ENCODE peak calls at places on chromosomes 5 and 9, in nine cellular contexts. L is stimulated activated CD8-positive, alpha-beta memory T cell treated with anti-CD3 and anti-CD28 coated beads, Interleukin-15, amount 100 ng/mL, for 24 hours; E is C1 segment of cervical spinal cord; X is M059J; J is HEK293T; F is neural crest cell; U is coronary artery; Y is HS-5; D is GM10248. T is an unnamed sample.

GRCh38 chr9:127919253-127919815 is 2.5 kb upstream of the ST6GALNAC4 start:
- DNase-seq in L (no peak), E (no peak), X (peak), J (no peak), F (no peak), U (peak), Y (peak), D (no peak), T (peak)

GRCh38 chr5:114361724-114362196 is at the start of gene KCNN2:
- DNase-seq in L (no peak), E (peak), X (peak), J (peak), F (peak), U (no peak), Y (no peak), D (peak), T (no peak)

GRCh38 chr5:142325677-142326479 is 1.1 kb upstream of the SPRY4 start:
- DNase-seq in L (no peak), E (no peak), X (peak), J (no peak), F (peak), U (no peak), Y (no peak), D (no peak), T (peak)

GRCh38 chr9:127502706-127503378 is 51.5 kb downstream of the LRSAM1 start:
- DNase-seq in L (no peak), E (no peak), X (no peak), J (no peak), F (no peak), U (no peak), Y (no peak), D (no peak), T (no peak)

GRCh38 chr5:179863449-179864085 is 5.0 kb upstream of the MRNIP start:
- DNase-seq in L (no peak), E (no peak), X (no peak), J (no peak), F (no peak), U (no peak), Y (no peak), D (no peak), T (no peak)

GRCh38 chr5:78809444-78809843 is 160.9 kb upstream of the LHFPL2 start:
- DNase-seq in L (no peak), E (no peak), X (no peak), J (no peak), F (no peak), U (no peak), Y (no peak), D (no peak), T (no peak)

GRCh38 chr5:150394103-150394502 is 18.6 kb downstream of the CD74 start:
- DNase-seq in L (no peak), E (no peak), X (peak), J (no peak), F (no peak), U (no peak), Y (no peak), D (peak), T (no peak)

GRCh38 chr5:128009399-128009798 is 74.2 kb upstream of the SLC12A2 start:
- DNase-seq in L (no peak), E (no peak), X (no peak), J (peak), F (no peak), U (no peak), Y (no peak), D (no peak), T (no peak)

GRCh38 chr9:82808478-82808877 is 254.5 kb downstream of the RASEF start:
- DNase-seq in L (no peak), E (no peak), X (no peak), J (no peak), F (no peak), U (no peak), Y (no peak), D (no peak), T (no peak)

GRCh38 chr9:130030821-130031481 is 12.0 kb downstream of the FNBP1 start:
- DNase-seq in L (no peak), E (no peak), X (no peak), J (no peak), F (no peak), U (peak), Y (no peak), D (no peak), T (no peak)

GRCh38 chr5:78568212-78568611 is 80.4 kb downstream of the LHFPL2 start:
- DNase-seq in L (no peak), E (no peak), X (no peak), J (no peak), F (no peak), U (no peak), Y (no peak), D (no peak), T (no peak)

GRCh38 chr9:17081814-17082213 is 53.0 kb upstream of the CNTLN start:
- DNase-seq in L (no peak), E (no peak), X (no peak), J (no peak), F (no peak), U (no peak), Y (no peak), D (no peak), T (no peak)

GRCh38 chr5:132215329-132215728 is 12.3 kb downstream of the P4HA2 start:
- DNase-seq in L (no peak), E (peak), X (peak), J (peak), F (no peak), U (peak), Y (peak), D (no peak), T (peak)

GRCh38 chr9:134782921-134783698 is 97.5 kb upstream of the FCN2 start:
- DNase-seq in L (no peak), E (no peak), X (no peak), J (no peak), F (no peak), U (no peak), Y (no peak), D (no peak), T (no peak)

GRCh38 chr9:134399435-134400056 is 73.3 kb downstream of the RXRA start:
- DNase-seq in L (no peak), E (no peak), X (peak), J (peak), F (peak), U (no peak), Y (no peak), D (no peak), T (peak)

GRCh38 chr9:86925686-86926085 is 21.6 kb downstream of the GAS1 start:
- DNase-seq in L (no peak), E (no peak), X (peak), J (no peak), F (no peak), U (no peak), Y (no peak), D (no peak), T (no peak)

GRCh38 chr9:88433583-88434240 is 45.5 kb downstream of the SPIN1 start:
- DNase-seq in L (no peak), E (no peak), X (peak), J (no peak), F (no peak), U (no peak), Y (peak), D (no peak), T (no peak)

GRCh38 chr9:86099695-86100364 is 472 bp upstream of the GOLM1 start:
- DNase-seq in L (no peak), E (no peak), X (no peak), J (peak), F (peak), U (no peak), Y (no peak), D (peak), T (peak)

GRCh38 chr5:156376751-156377150 is 49.8 kb downstream of the SGCD start:
- DNase-seq in L (no peak), E (no peak), X (no peak), J (no peak), F (no peak), U (no peak), Y (no peak), D (no peak), T (no peak)

GRCh38 chr5:167488371-167488770 is 803.1 kb upstream of the WWC1 start:
- DNase-seq in L (no peak), E (no peak), X (peak), J (no peak), F (no peak), U (no peak), Y (no peak), D (no peak), T (no peak)

GRCh38 chr5:176365663-176366574 is 632 bp downstream of the ARL10 start:
- DNase-seq in L (no peak), E (peak), X (peak), J (peak), F (peak), U (no peak), Y (peak), D (peak), T (no peak)

GRCh38 chr5:17878541-17878940 is 244.3 kb downstream of the TAF11L14 start:
- DNase-seq in L (no peak), E (no peak), X (no peak), J (no peak), F (no peak), U (no peak), Y (no peak), D (no peak), T (no peak)

GRCh38 chr9:136942112-136942880 is 2.2 kb downstream of the FBXW5 start:
- DNase-seq in L (no peak), E (no peak), X (no peak), J (no peak), F (no peak), U (peak), Y (no peak), D (no peak), T (no peak)

GRCh38 chr9:899440-900184 is 58.1 kb downstream of the DMRT1 start:
- DNase-seq in L (no peak), E (no peak), X (no peak), J (peak), F (no peak), U (no peak), Y (no peak), D (peak), T (no peak)

GRCh38 chr5:159581502-159582249 is 251.4 kb upstream of the IL12B start:
- DNase-seq in L (no peak), E (no peak), X (peak), J (no peak), F (no peak), U (no peak), Y (peak), D (no peak), T (peak)

GRCh38 chr9:136055715-136056545 is 39.2 kb downstream of the NACC2 start:
- DNase-seq in L (no peak), E (no peak), X (no peak), J (no peak), F (no peak), U (no peak), Y (no peak), D (no peak), T (no peak)

GRCh38 chr9:128081052-128081451 is 13.0 kb downstream of the SLC25A25 start:
- DNase-seq in L (no peak), E (no peak), X (peak), J (no peak), F (peak), U (no peak), Y (peak), D (no peak), T (no peak)

GRCh38 chr5:173324115-173325001 is 3.9 kb downstream of the STC2 start:
- DNase-seq in L (no peak), E (peak), X (no peak), J (no peak), F (no peak), U (no peak), Y (no peak), D (no peak), T (no peak)

GRCh38 chr9:131116281-131117101 is 8.9 kb upstream of the NUP214 start:
- DNase-seq in L (no peak), E (peak), X (no peak), J (no peak), F (no peak), U (no peak), Y (no peak), D (no peak), T (no peak)

GRCh38 chr5:91910247-91910646 is 527.1 kb upstream of the ARRDC3 start:
- DNase-seq in L (no peak), E (no peak), X (no peak), J (no peak), F (no peak), U (no peak), Y (no peak), D (no peak), T (no peak)

GRCh38 chr5:109239501-109239900 is 170.3 kb downstream of the PJA2 start:
- DNase-seq in L (no peak), E (no peak), X (peak), J (no peak), F (no peak), U (no peak), Y (no peak), D (no peak), T (no peak)

GRCh38 chr5:57598756-57599155 is 116.1 kb upstream of the ACTBL2 start:
- DNase-seq in L (no peak), E (no peak), X (peak), J (no peak), F (no peak), U (no peak), Y (peak), D (no peak), T (peak)

GRCh38 chr5:39775458-39776365 is 350.9 kb upstream of the DAB2 start:
- DNase-seq in L (no peak), E (no peak), X (peak), J (no peak), F (no peak), U (no peak), Y (peak), D (no peak), T (peak)

GRCh38 chr9:95024097-95024671 is 293.3 kb downstream of the FANCC start:
- DNase-seq in L (no peak), E (no peak), X (peak), J (no peak), F (no peak), U (no peak), Y (no peak), D (no peak), T (no peak)

GRCh38 chr5:78554595-78554994 is 94.0 kb downstream of the LHFPL2 start:
- DNase-seq in L (no peak), E (no peak), X (no peak), J (no peak), F (no peak), U (no peak), Y (no peak), D (no peak), T (no peak)

GRCh38 chr5:96050273-96050880 is 88.7 kb upstream of the ELL2 start:
- DNase-seq in L (no peak), E (no peak), X (peak), J (no peak), F (no peak), U (no peak), Y (no peak), D (no peak), T (no peak)

GRCh38 chr5:176536132-176536901 is 885 bp downstream of the RNF44 start:
- DNase-seq in L (peak), E (peak), X (peak), J (peak), F (peak), U (no peak), Y (peak), D (peak), T (peak)

GRCh38 chr9:119216891-119217290 is 152.3 kb downstream of the BRINP1 start:
- DNase-seq in L (no peak), E (peak), X (no peak), J (no peak), F (no peak), U (no peak), Y (no peak), D (no peak), T (peak)

T was measured in MCF 10A.